ENCODE peak calls at places on chromosomes 5 and 9, in five cellular contexts. S is Panc1, X is BE2C, Y is cardiac fibroblast, A is tibial nerve. H is an unnamed sample.

GRCh38 chr5:141558150-141558549 is 60.6 kb downstream of the DIAPH1 start:
- DNase-seq in S (no peak), X (no peak), Y (peak), A (no peak), H (no peak)

GRCh38 chr5:59665086-59665831 is 228.3 kb downstream of the PDE4D start:
- DNase-seq in S (no peak), X (no peak), Y (peak), A (no peak), H (no peak)

GRCh38 chr5:139141841-139142240 is 56.3 kb downstream of the SIL1 start:
- DNase-seq in S (no peak), X (no peak), Y (peak), A (no peak), H (no peak)

GRCh38 chr5:6708814-6709213 is 4.4 kb upstream of the TENT4A start:
- DNase-seq in S (no peak), X (peak), Y (no peak), A (no peak), H (no peak)

GRCh38 chr9:123640792-123641222 is 284.8 kb downstream of the CRB2 start:
- DNase-seq in S (no peak), X (no peak), Y (no peak), A (no peak), H (no peak)

GRCh38 chr5:124343451-124343867 is 403.0 kb downstream of the ZNF608 start:
- DNase-seq in S (no peak), X (no peak), Y (peak), A (no peak), H (no peak)

GRCh38 chr9:131410051-131410491 is 16.2 kb downstream of the PRRC2B start:
- DNase-seq in S (no peak), X (no peak), Y (peak), A (no peak), H (no peak)

GRCh38 chr5:79954620-79955019 is 36.4 kb downstream of the MTX3 start:
- DNase-seq in S (no peak), X (no peak), Y (peak), A (no peak), H (no peak)

GRCh38 chr9:130433168-130433946 is 11.4 kb upstream of the ASS1 start:
- DNase-seq in S (no peak), X (peak), Y (peak), A (no peak), H (peak)

GRCh38 chr9:132698989-132699388 is 28.7 kb downstream of the GTF3C4 start:
- DNase-seq in S (no peak), X (no peak), Y (no peak), A (no peak), H (no peak)

GRCh38 chr9:4549751-4550295 is 59.6 kb downstream of the SLC1A1 start:
- DNase-seq in S (no peak), X (no peak), Y (no peak), A (no peak), H (no peak)

GRCh38 chr9:14423816-14424261 is 109.9 kb upstream of the NFIB start:
- DNase-seq in S (no peak), X (no peak), Y (peak), A (no peak), H (no peak)

GRCh38 chr5:141714542-141715303 is 32.7 kb upstream of the ARAP3 start:
- DNase-seq in S (no peak), X (no peak), Y (peak), A (no peak), H (no peak)

GRCh38 chr5:80967500-80968181 is 7.5 kb downstream of the RASGRF2 start:
- DNase-seq in S (peak), X (no peak), Y (peak), A (no peak), H (no peak)

GRCh38 chr5:95895223-95895622 is 66.4 kb downstream of the ELL2 start:
- DNase-seq in S (no peak), X (no peak), Y (no peak), A (no peak), H (no peak)

GRCh38 chr9:110452227-110452801 is 114.7 kb upstream of the TXNDC8 start:
- DNase-seq in S (no peak), X (no peak), Y (peak), A (no peak), H (no peak)

H was measured in iPS-NIHi11.